ENCODE peak calls at places on chromosomes 13 and 19, in ten cellular contexts. Z is AG04450; R is choroid plexus epithelial cell; S is cardiac muscle cell; M is DMS79; Y is stimulated activated CD8-positive, alpha-beta memory T cell treated with anti-CD3 and anti-CD28 coated beads, Interleukin-15, amount 100 ng/mL, for 4 hours; J is stimulated activated CD4-positive, alpha-beta T cell treated with anti-CD3 and anti-CD28 coated beads, Interleukin-1b, Interleukin-23, amount 100 ng/mL, for 24 hours; N is glutamatergic neuron; L is bronchial epithelial cell; I is GM12865. C is an unnamed sample.

GRCh38 chr13:31119526-31119925 is 42.2 kb downstream of the HSPH1 start:
- DNase-seq in Z (no peak), Y (no peak), S (no peak), J (no peak), I (no peak), R (no peak), M (no peak), L (no peak), N (no peak), C (no peak)

GRCh38 chr19:35043906-35044305 is 2.4 kb downstream of the HPN start:
- DNase-seq in N (no peak), L (no peak), J (no peak), S (no peak), Z (no peak), I (no peak), Y (no peak), R (no peak), M (no peak), C (no peak)

GRCh38 chr19:8331263-8331840 is 10.1 kb downstream of the RPS28 start:
- DNase-seq in R (no peak), J (no peak), Y (no peak), S (no peak), I (no peak), N (no peak), L (no peak), M (no peak), Z (no peak), C (no peak)

GRCh38 chr13:91052873-91053272 is 294.6 kb upstream of the MIR17HG start:
- DNase-seq in L (no peak), J (no peak), I (no peak), Y (no peak), N (no peak), S (no peak), Z (no peak), R (no peak), M (no peak), C (no peak)

GRCh38 chr13:36133950-36134349 is 2.8 kb upstream of the DCLK1 start:
- DNase-seq in N (no peak), Z (no peak), R (peak; percentile 14), M (no peak), I (no peak), L (no peak), J (no peak), Y (no peak), S (no peak), C (no peak)

GRCh38 chr19:43807651-43808050 is 5.4 kb upstream of the LYPD5 start:
- DNase-seq in N (no peak), J (no peak), Z (no peak), S (no peak), M (no peak), I (no peak), L (no peak), R (no peak), Y (no peak), C (no peak)

GRCh38 chr19:48469056-48469881 is at the start of gene CYTH2:
- DNase-seq in Y (peak; percentile 99), Z (peak; percentile 20), N (peak; percentile 98), J (peak; percentile 95), L (peak; percentile 99), I (peak; percentile 100), S (peak; percentile 100), M (peak; percentile 99), R (peak; percentile 100), C (peak; percentile 100)

GRCh38 chr13:48006396-48006795 is 5.3 kb upstream of the SUCLA2 start:
- DNase-seq in Y (no peak), M (no peak), L (peak; percentile 53), Z (no peak), R (no peak), N (no peak), I (no peak), J (no peak), S (no peak), C (no peak)

GRCh38 chr13:78121459-78122348 is 203.1 kb upstream of the EDNRB start:
- DNase-seq in J (no peak), Y (no peak), Z (no peak), I (peak; percentile 80), L (peak; percentile 61), R (peak; percentile 83), S (peak; percentile 66), N (peak; percentile 32), M (peak; percentile 5), C (peak; percentile 82)

GRCh38 chr13:20991741-20992520 is 69.5 kb downstream of the LATS2 start:
- DNase-seq in S (no peak), Z (no peak), R (no peak), N (no peak), M (no peak), Y (no peak), L (no peak), J (no peak), I (no peak), C (no peak)

GRCh38 chr13:27578121-27579030 is 42.0 kb downstream of the LNX2 start:
- DNase-seq in Y (no peak), R (peak; percentile 58), L (peak; percentile 94), I (no peak), N (no peak), S (no peak), Z (no peak), M (no peak), J (no peak), C (no peak)

GRCh38 chr19:12090807-12091206 is 26.3 kb downstream of the ZNF844 start:
- DNase-seq in S (peak; percentile 83), J (peak; percentile 49), Y (peak; percentile 12), Z (peak; percentile 11), I (peak; percentile 81), R (peak; percentile 78), N (peak; percentile 82), M (peak; percentile 11), L (peak; percentile 29), C (peak; percentile 60)

GRCh38 chr19:2040647-2041435 is 10.2 kb downstream of the MKNK2 start:
- DNase-seq in I (peak; percentile 19), N (peak; percentile 20), Y (no peak), Z (no peak), J (no peak), L (no peak), M (no peak), S (no peak), R (no peak), C (no peak)

GRCh38 chr19:16527334-16527935 is 14.8 kb downstream of the CHERP start:
- DNase-seq in L (no peak), S (no peak), I (no peak), R (no peak), M (no peak), N (no peak), Z (no peak), J (no peak), Y (no peak), C (no peak)

GRCh38 chr19:48629599-48630288 is 7.4 kb downstream of the DBP start:
- DNase-seq in I (peak; percentile 25), J (no peak), Y (no peak), R (peak; percentile 79), N (peak; percentile 87), S (peak; percentile 46), M (no peak), Z (no peak), L (no peak), C (no peak)

GRCh38 chr13:97856001-97856675 is 97.3 kb upstream of the IPO5 start:
- DNase-seq in I (peak; percentile 33), S (peak; percentile 4), M (no peak), L (no peak), Y (no peak), R (peak; percentile 82), N (peak; percentile 41), Z (no peak), J (no peak), C (no peak)

GRCh38 chr13:46315491-46316075 is 71.5 kb downstream of the RUBCNL start:
- DNase-seq in M (no peak), N (no peak), Z (no peak), S (peak; percentile 37), R (no peak), Y (no peak), J (no peak), L (no peak), I (no peak), C (no peak)

GRCh38 chr13:32147976-32148375 is 116.4 kb downstream of the FRY start:
- DNase-seq in I (no peak), Z (no peak), J (no peak), L (no peak), N (no peak), M (no peak), S (no peak), Y (no peak), R (no peak), C (no peak)

GRCh38 chr13:36919833-36920611 is at the start of gene SMAD9:
- DNase-seq in R (peak; percentile 67), J (no peak), Y (no peak), N (peak; percentile 77), S (peak; percentile 92), M (peak; percentile 48), Z (no peak), I (peak; percentile 59), L (peak; percentile 29), C (no peak)